ENCODE peak calls at places on chromosomes 2 and 18, in nine cellular contexts. One of them, this sample, is unnamed.

GRCh38 chr2:66445781-66446177 is 10.9 kb downstream of the MEIS1 start:
- DNase-seq in epithelial cell of esophagus: peak; percentile 43
- DNase-seq in lower lobe of right lung: peak; percentile 39
- DNase-seq in AG09309: no peak
- DNase-seq in suprapubic skin: no peak
- DNase-seq in colonic mucosa: no peak
- DNase-seq in psoas muscle: no peak
- DNase-seq in dorsolateral prefrontal cortex: no peak
- DNase-seq in AG04450: no peak
- DNase-seq in this sample: no peak

GRCh38 chr2:1446281-1446680 is 33.0 kb downstream of the TPO start:
- DNase-seq in epithelial cell of esophagus: no peak
- DNase-seq in lower lobe of right lung: no peak
- DNase-seq in AG09309: no peak
- DNase-seq in suprapubic skin: no peak
- DNase-seq in colonic mucosa: no peak
- DNase-seq in psoas muscle: no peak
- DNase-seq in dorsolateral prefrontal cortex: no peak
- DNase-seq in AG04450: no peak
- DNase-seq in this sample: no peak

GRCh38 chr2:173159794-173160463 is 84.3 kb downstream of the MAP3K20 start:
- DNase-seq in epithelial cell of esophagus: peak; percentile 100
- DNase-seq in lower lobe of right lung: peak; percentile 90
- DNase-seq in AG09309: peak; percentile 98
- DNase-seq in suprapubic skin: peak; percentile 93
- DNase-seq in colonic mucosa: peak; percentile 56
- DNase-seq in psoas muscle: peak; percentile 94
- DNase-seq in dorsolateral prefrontal cortex: no peak
- DNase-seq in AG04450: peak; percentile 92
- DNase-seq in this sample: peak; percentile 96

GRCh38 chr2:101124684-101125366 is 26.4 kb downstream of the TBC1D8 start:
- DNase-seq in epithelial cell of esophagus: peak; percentile 93
- DNase-seq in lower lobe of right lung: peak; percentile 59
- DNase-seq in AG09309: peak; percentile 67
- DNase-seq in suprapubic skin: no peak
- DNase-seq in colonic mucosa: peak; percentile 52
- DNase-seq in psoas muscle: peak; percentile 93
- DNase-seq in dorsolateral prefrontal cortex: no peak
- DNase-seq in AG04450: peak; percentile 36
- DNase-seq in this sample: peak; percentile 92

GRCh38 chr2:31136000-31136399 is 2.2 kb downstream of the GALNT14 start:
- DNase-seq in epithelial cell of esophagus: no peak
- DNase-seq in lower lobe of right lung: no peak
- DNase-seq in AG09309: no peak
- DNase-seq in suprapubic skin: no peak
- DNase-seq in colonic mucosa: no peak
- DNase-seq in psoas muscle: no peak
- DNase-seq in dorsolateral prefrontal cortex: no peak
- DNase-seq in AG04450: no peak
- DNase-seq in this sample: no peak

GRCh38 chr2:74515271-74516069 is 1.2 kb downstream of the TLX2 start:
- DNase-seq in epithelial cell of esophagus: no peak
- DNase-seq in lower lobe of right lung: no peak
- DNase-seq in AG09309: no peak
- DNase-seq in suprapubic skin: no peak
- DNase-seq in colonic mucosa: no peak
- DNase-seq in psoas muscle: no peak
- DNase-seq in dorsolateral prefrontal cortex: no peak
- DNase-seq in AG04450: no peak
- DNase-seq in this sample: no peak

GRCh38 chr2:37873229-37873628 is 51.9 kb upstream of the RMDN2 start:
- DNase-seq in epithelial cell of esophagus: no peak
- DNase-seq in lower lobe of right lung: no peak
- DNase-seq in AG09309: no peak
- DNase-seq in suprapubic skin: no peak
- DNase-seq in colonic mucosa: no peak
- DNase-seq in psoas muscle: no peak
- DNase-seq in dorsolateral prefrontal cortex: no peak
- DNase-seq in AG04450: no peak
- DNase-seq in this sample: no peak

GRCh38 chr2:28628506-28628905 is 123.1 kb upstream of the PPP1CB start:
- DNase-seq in epithelial cell of esophagus: no peak
- DNase-seq in lower lobe of right lung: no peak
- DNase-seq in AG09309: no peak
- DNase-seq in suprapubic skin: no peak
- DNase-seq in colonic mucosa: no peak
- DNase-seq in psoas muscle: no peak
- DNase-seq in dorsolateral prefrontal cortex: no peak
- DNase-seq in AG04450: no peak
- DNase-seq in this sample: no peak

GRCh38 chr2:25176541-25177368 is 8.4 kb upstream of the POMC start:
- DNase-seq in epithelial cell of esophagus: no peak
- DNase-seq in lower lobe of right lung: no peak
- DNase-seq in AG09309: no peak
- DNase-seq in suprapubic skin: no peak
- DNase-seq in colonic mucosa: no peak
- DNase-seq in psoas muscle: no peak
- DNase-seq in dorsolateral prefrontal cortex: no peak
- DNase-seq in AG04450: no peak
- DNase-seq in this sample: no peak

GRCh38 chr2:162587653-162588052 is 243.7 kb downstream of the GCA start:
- DNase-seq in epithelial cell of esophagus: no peak
- DNase-seq in lower lobe of right lung: no peak
- DNase-seq in AG09309: no peak
- DNase-seq in suprapubic skin: no peak
- DNase-seq in colonic mucosa: no peak
- DNase-seq in psoas muscle: no peak
- DNase-seq in dorsolateral prefrontal cortex: no peak
- DNase-seq in AG04450: no peak
- DNase-seq in this sample: no peak

GRCh38 chr2:117850015-117850414 is 35.5 kb downstream of the DDX18 start:
- DNase-seq in epithelial cell of esophagus: no peak
- DNase-seq in lower lobe of right lung: no peak
- DNase-seq in AG09309: no peak
- DNase-seq in suprapubic skin: no peak
- DNase-seq in colonic mucosa: no peak
- DNase-seq in psoas muscle: no peak
- DNase-seq in dorsolateral prefrontal cortex: no peak
- DNase-seq in AG04450: no peak
- DNase-seq in this sample: no peak

GRCh38 chr2:64838817-64839216 is 150.4 kb upstream of the SLC1A4 start:
- DNase-seq in epithelial cell of esophagus: peak; percentile 95
- DNase-seq in lower lobe of right lung: peak; percentile 60
- DNase-seq in AG09309: peak; percentile 93
- DNase-seq in suprapubic skin: no peak
- DNase-seq in colonic mucosa: peak; percentile 66
- DNase-seq in psoas muscle: no peak
- DNase-seq in dorsolateral prefrontal cortex: no peak
- DNase-seq in AG04450: peak; percentile 45
- DNase-seq in this sample: peak; percentile 82

GRCh38 chr18:51355841-51356240 is 158.4 kb upstream of the MEX3C start:
- DNase-seq in epithelial cell of esophagus: no peak
- DNase-seq in lower lobe of right lung: no peak
- DNase-seq in AG09309: no peak
- DNase-seq in suprapubic skin: no peak
- DNase-seq in colonic mucosa: no peak
- DNase-seq in psoas muscle: no peak
- DNase-seq in dorsolateral prefrontal cortex: no peak
- DNase-seq in AG04450: no peak
- DNase-seq in this sample: no peak

GRCh38 chr2:21361406-21361805 is 237.6 kb downstream of the TDRD15 start:
- DNase-seq in epithelial cell of esophagus: peak; percentile 6
- DNase-seq in lower lobe of right lung: no peak
- DNase-seq in AG09309: no peak
- DNase-seq in suprapubic skin: no peak
- DNase-seq in colonic mucosa: no peak
- DNase-seq in psoas muscle: no peak
- DNase-seq in dorsolateral prefrontal cortex: no peak
- DNase-seq in AG04450: no peak
- DNase-seq in this sample: no peak

GRCh38 chr2:195595825-195596224 is 61.2 kb upstream of the SLC39A10 start:
- DNase-seq in epithelial cell of esophagus: no peak
- DNase-seq in lower lobe of right lung: no peak
- DNase-seq in AG09309: no peak
- DNase-seq in suprapubic skin: no peak
- DNase-seq in colonic mucosa: no peak
- DNase-seq in psoas muscle: no peak
- DNase-seq in dorsolateral prefrontal cortex: no peak
- DNase-seq in AG04450: no peak
- DNase-seq in this sample: no peak

DNA sequence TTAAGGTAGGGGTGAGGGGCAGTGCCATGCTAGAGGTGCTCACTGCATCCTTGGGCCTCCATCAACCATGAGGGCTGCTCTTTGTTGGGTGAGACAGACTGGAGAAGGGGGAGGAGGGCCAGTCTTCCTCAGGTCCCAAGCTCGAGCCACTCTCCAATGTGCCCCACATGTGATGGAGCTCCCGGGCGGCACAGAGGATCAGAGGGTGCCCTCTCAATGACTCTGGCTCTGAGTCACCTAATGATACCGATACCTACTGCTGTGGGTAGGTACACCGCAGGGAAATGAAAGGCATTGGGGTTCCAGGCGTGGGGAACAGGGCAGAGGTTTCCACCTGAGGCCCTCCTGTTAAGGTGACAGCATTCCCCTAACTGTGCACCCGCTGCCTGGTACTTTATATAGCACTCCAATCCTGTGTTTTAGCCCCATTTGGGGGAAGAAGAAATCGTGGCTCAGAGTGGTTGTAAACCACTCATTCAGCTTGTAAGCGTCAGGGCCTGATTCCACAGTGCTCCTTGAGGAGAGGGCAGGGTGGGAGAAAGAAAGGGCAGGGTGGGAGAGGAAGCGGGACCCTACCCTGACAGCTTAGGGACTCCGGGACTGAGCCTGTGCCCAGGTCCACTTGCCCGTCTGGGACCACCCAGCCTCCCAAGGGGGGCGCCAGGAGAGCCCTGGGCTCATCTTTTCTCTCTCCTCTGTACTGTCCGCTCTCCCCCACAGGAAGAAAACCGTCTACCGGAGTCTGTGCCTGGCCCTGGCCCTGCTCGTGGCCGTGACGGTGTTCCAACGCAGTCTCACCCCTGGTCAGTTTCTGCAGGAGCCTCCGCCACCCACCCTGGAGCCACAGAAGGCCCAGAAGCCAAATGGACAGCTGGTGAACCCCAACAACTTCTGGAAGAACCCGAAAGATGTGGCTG is 1.8 kb downstream of the B3GNT7 start:
- DNase-seq in epithelial cell of esophagus: no peak
- DNase-seq in lower lobe of right lung: no peak
- DNase-seq in AG09309: no peak
- DNase-seq in suprapubic skin: no peak
- DNase-seq in colonic mucosa: peak; percentile 18
- DNase-seq in psoas muscle: no peak
- DNase-seq in dorsolateral prefrontal cortex: no peak
- DNase-seq in AG04450: no peak
- DNase-seq in this sample: no peak
- H3K4me3 ChIP-seq in epithelial cell of esophagus: no peak overlapping the region
- H3K4me3 ChIP-seq in lower lobe of right lung: peak overlapping the region; percentile 66
- H3K4me3 ChIP-seq in AG09309: no peak overlapping the region
- H3K4me3 ChIP-seq in suprapubic skin: no peak overlapping the region
- H3K4me3 ChIP-seq in colonic mucosa: peak overlapping the region; percentile 77
- H3K4me3 ChIP-seq in psoas muscle: no peak overlapping the region
- H3K4me3 ChIP-seq in dorsolateral prefrontal cortex: no peak overlapping the region
- H3K4me3 ChIP-seq in AG04450: no peak overlapping the region
- H3K4me3 ChIP-seq in this sample: no peak overlapping the region

DNA sequence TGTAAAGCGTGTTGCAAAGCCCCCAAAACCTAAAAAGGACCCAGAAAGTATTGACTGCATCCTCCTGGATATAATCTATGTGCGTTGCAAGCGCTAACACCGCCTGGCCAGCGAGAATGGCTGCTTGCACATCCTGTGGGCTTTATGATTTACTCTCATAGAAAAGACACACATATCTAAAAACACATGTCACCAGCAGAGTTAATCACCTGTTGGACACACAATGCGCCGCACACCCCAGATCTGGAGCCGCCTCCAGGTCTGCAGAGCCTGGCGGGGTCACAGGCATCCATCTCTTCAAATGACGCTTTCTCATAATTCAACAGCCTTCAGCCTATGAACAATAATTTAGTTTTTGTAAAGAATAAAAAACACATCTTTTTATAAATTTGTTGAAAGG is 186.5 kb downstream of the RTP5 start:
- DNase-seq in epithelial cell of esophagus: no peak
- DNase-seq in lower lobe of right lung: no peak
- DNase-seq in AG09309: no peak
- DNase-seq in suprapubic skin: no peak
- DNase-seq in colonic mucosa: no peak
- DNase-seq in psoas muscle: no peak
- DNase-seq in dorsolateral prefrontal cortex: no peak
- DNase-seq in AG04450: no peak
- DNase-seq in this sample: no peak
- TF ChIP-seq CTCF in epithelial cell of esophagus: no peak
- TF ChIP-seq CTCF in lower lobe of right lung: no peak
- TF ChIP-seq CTCF in AG09309: no peak
- TF ChIP-seq CTCF in suprapubic skin: no peak
- TF ChIP-seq CTCF in colonic mucosa: no peak
- TF ChIP-seq CTCF in psoas muscle: no peak
- TF ChIP-seq CTCF in dorsolateral prefrontal cortex: no peak
- TF ChIP-seq CTCF in AG04450: no peak
- TF ChIP-seq CTCF in this sample: no peak

GRCh38 chr18:21443776-21444464 is 156.6 kb downstream of the ESCO1 start:
- DNase-seq in epithelial cell of esophagus: no peak
- DNase-seq in lower lobe of right lung: no peak
- DNase-seq in AG09309: no peak
- DNase-seq in suprapubic skin: no peak
- DNase-seq in colonic mucosa: no peak
- DNase-seq in psoas muscle: no peak
- DNase-seq in dorsolateral prefrontal cortex: no peak
- DNase-seq in AG04450: no peak
- DNase-seq in this sample: no peak
- H3K4me3 ChIP-seq in epithelial cell of esophagus: no peak overlapping the region
- H3K4me3 ChIP-seq in lower lobe of right lung: no peak overlapping the region
- H3K4me3 ChIP-seq in AG09309: no peak overlapping the region
- H3K4me3 ChIP-seq in suprapubic skin: no peak overlapping the region
- H3K4me3 ChIP-seq in colonic mucosa: no peak overlapping the region
- H3K4me3 ChIP-seq in psoas muscle: peak overlapping the region; percentile 37
- H3K4me3 ChIP-seq in dorsolateral prefrontal cortex: no peak overlapping the region
- H3K4me3 ChIP-seq in AG04450: no peak overlapping the region
- H3K4me3 ChIP-seq in this sample: no peak overlapping the region

DNA sequence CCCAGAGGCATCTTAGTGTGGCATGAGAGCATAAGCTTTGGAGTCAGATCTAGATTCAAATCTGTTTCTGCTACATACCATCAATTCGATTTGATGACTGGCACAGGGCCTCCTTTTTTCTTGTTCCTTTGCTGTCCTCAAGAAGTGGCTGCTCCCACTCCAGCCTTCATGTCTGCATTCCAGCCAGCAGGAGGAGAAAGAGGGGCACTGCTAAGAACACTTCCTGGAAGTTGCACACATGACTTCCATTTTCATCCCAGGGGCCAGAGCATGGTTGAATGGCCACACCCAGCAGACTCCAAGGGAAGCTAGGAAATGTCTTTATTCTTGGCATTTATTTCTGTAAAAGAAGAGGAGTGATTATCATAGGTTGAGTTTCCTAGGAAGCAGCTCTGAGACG is 50.4 kb downstream of the EML6 start:
- DNase-seq in epithelial cell of esophagus: no peak
- DNase-seq in lower lobe of right lung: no peak
- DNase-seq in AG09309: no peak
- DNase-seq in suprapubic skin: no peak
- DNase-seq in colonic mucosa: no peak
- DNase-seq in psoas muscle: no peak
- DNase-seq in dorsolateral prefrontal cortex: no peak
- DNase-seq in AG04450: no peak
- DNase-seq in this sample: no peak
- TF ChIP-seq CTCF in epithelial cell of esophagus: no peak
- TF ChIP-seq CTCF in lower lobe of right lung: no peak
- TF ChIP-seq CTCF in AG09309: peak; percentile 24
- TF ChIP-seq CTCF in suprapubic skin: no peak
- TF ChIP-seq CTCF in colonic mucosa: no peak
- TF ChIP-seq CTCF in psoas muscle: no peak
- TF ChIP-seq CTCF in dorsolateral prefrontal cortex: no peak
- TF ChIP-seq CTCF in AG04450: peak; percentile 36
- TF ChIP-seq CTCF in this sample: peak; percentile 42